ENCODE peak calls at places on chromosomes 1 and 21, in nine cellular contexts. I is upper lobe of left lung, H is suprapubic skin, J is H1, W is transverse colon, M is HepG2, Q is K562, K is A549, U is SK-N-SH. X is an unnamed sample.

GRCh38 chr1:6523566-6523965 is 30.7 kb downstream of the NOL9 start:
- DNase-seq in I (no peak), H (no peak), J (no peak), W (no peak), M (peak; percentile 65), Q (peak; percentile 75), K (peak; percentile 48), U (peak; percentile 77), X (no peak)

GRCh38 chr1:53087332-53088285 is 25.6 kb downstream of the PODN start:
- DNase-seq in I (no peak), H (no peak), J (no peak), W (no peak), M (peak; percentile 25), Q (peak; percentile 29), K (no peak), U (peak; percentile 21), X (no peak)

GRCh38 chr1:203593723-203594122 is 32.9 kb upstream of the ATP2B4 start:
- DNase-seq in I (peak; percentile 28), H (no peak), J (peak; percentile 63), W (peak; percentile 56), M (no peak), Q (peak; percentile 42), K (peak; percentile 46), U (no peak), X (no peak)

GRCh38 chr21:21457077-21457476 is 458.9 kb downstream of the NCAM2 start:
- DNase-seq in I (no peak), H (no peak), J (no peak), W (no peak), M (no peak), Q (no peak), K (no peak), U (no peak), X (no peak)

GRCh38 chr21:38264581-38264980 is 7.8 kb downstream of the KCNJ15 start:
- DNase-seq in I (no peak), H (no peak), J (no peak), W (no peak), M (no peak), Q (no peak), K (no peak), U (no peak), X (no peak)

GRCh38 chr1:61842863-61843514 is 100.7 kb downstream of the PATJ start:
- DNase-seq in I (no peak), H (no peak), J (no peak), W (no peak), M (no peak), Q (peak; percentile 11), K (peak; percentile 2), U (no peak), X (no peak)

GRCh38 chr1:22876359-22877111 is 96.1 kb downstream of the LACTBL1 start:
- DNase-seq in I (no peak), H (no peak), J (no peak), W (no peak), M (no peak), Q (no peak), K (no peak), U (no peak), X (peak; percentile 38)

GRCh38 chr1:203046984-203047630 is 20.8 kb downstream of the PPFIA4 start:
- DNase-seq in I (no peak), H (no peak), J (no peak), W (no peak), M (no peak), Q (peak; percentile 23), K (peak; percentile 33), U (no peak), X (no peak)

GRCh38 chr1:89489037-89489729 is 35.4 kb upstream of the LRRC8B start:
- DNase-seq in I (peak; percentile 40), H (no peak), J (no peak), W (no peak), M (no peak), Q (no peak), K (no peak), U (no peak), X (no peak)

GRCh38 chr1:151277249-151277648 is 4.8 kb upstream of the ZNF687 start:
- DNase-seq in I (no peak), H (no peak), J (no peak), W (no peak), M (no peak), Q (no peak), K (no peak), U (no peak), X (no peak)

GRCh38 chr1:239511865-239512264 is 125.5 kb downstream of the CHRM3 start:
- DNase-seq in I (no peak), H (no peak), J (no peak), W (no peak), M (no peak), Q (no peak), K (no peak), U (no peak), X (no peak)

GRCh38 chr1:12433323-12434053 is 184.5 kb downstream of the DHRS3 start:
- DNase-seq in I (no peak), H (no peak), J (peak; percentile 52), W (peak; percentile 36), M (peak; percentile 82), Q (peak; percentile 84), K (peak; percentile 77), U (peak; percentile 42), X (peak; percentile 74)

GRCh38 chr1:16413191-16413590 is 24.0 kb downstream of the SPATA21 start:
- DNase-seq in I (no peak), H (no peak), J (no peak), W (no peak), M (no peak), Q (no peak), K (no peak), U (no peak), X (no peak)

GRCh38 chr1:24384251-24385090 is 29.1 kb downstream of the STPG1 start:
- DNase-seq in I (peak; percentile 69), H (peak; percentile 73), J (peak; percentile 30), W (peak; percentile 35), M (no peak), Q (no peak), K (no peak), U (no peak), X (no peak)

GRCh38 chr1:173714441-173714758 is 381 bp upstream of the KLHL20 start:
- DNase-seq in I (no peak), H (no peak), J (no peak), W (no peak), M (no peak), Q (peak; percentile 41), K (no peak), U (peak; percentile 17), X (no peak)

GRCh38 chr1:214717323-214717722 is 114.3 kb downstream of the CENPF start:
- DNase-seq in I (no peak), H (no peak), J (no peak), W (no peak), M (no peak), Q (no peak), K (no peak), U (no peak), X (no peak)

GRCh38 chr1:24316659-24317058 is 2.5 kb upstream of the GRHL3 start:
- DNase-seq in I (no peak), H (no peak), J (no peak), W (no peak), M (no peak), Q (no peak), K (peak; percentile 31), U (no peak), X (no peak)

GRCh38 chr1:64822621-64823020 is 77.7 kb downstream of the RAVER2 start:
- DNase-seq in I (no peak), H (no peak), J (no peak), W (no peak), M (no peak), Q (no peak), K (no peak), U (no peak), X (no peak)

GRCh38 chr1:99268021-99268420 is 3.7 kb downstream of the PLPPR4 start:
- DNase-seq in I (no peak), H (no peak), J (no peak), W (no peak), M (no peak), Q (no peak), K (no peak), U (no peak), X (no peak)

GRCh38 chr1:212437179-212437798 is 4.6 kb downstream of the NENF start:
- DNase-seq in I (no peak), H (no peak), J (no peak), W (no peak), M (no peak), Q (peak; percentile 69), K (no peak), U (no peak), X (no peak)

GRCh38 chr1:239633432-239633831 is 247.1 kb downstream of the CHRM3 start:
- DNase-seq in I (no peak), H (no peak), J (no peak), W (no peak), M (no peak), Q (no peak), K (no peak), U (no peak), X (no peak)

GRCh38 chr1:24351918-24352637 is 32.9 kb downstream of the GRHL3 start:
- DNase-seq in I (no peak), H (no peak), J (no peak), W (no peak), M (no peak), Q (peak; percentile 25), K (peak; percentile 32), U (no peak), X (no peak)

GRCh38 chr1:44543064-44543815 is 131.0 kb downstream of the TMEM53 start:
- DNase-seq in I (no peak), H (no peak), J (peak; percentile 75), W (no peak), M (no peak), Q (no peak), K (no peak), U (peak; percentile 35), X (no peak)

GRCh38 chr1:27666791-27667254 is 5.2 kb downstream of the IFI6 start:
- DNase-seq in I (no peak), H (no peak), J (no peak), W (no peak), M (no peak), Q (peak; percentile 77), K (no peak), U (no peak), X (no peak)
- H3K4me1 ChIP-seq in I (peaks cover 36% of the 10 kb centered on the region), H (peaks cover 39% of the 10 kb centered on the region), J (no peaks in the 10 kb centered on the region), W (peaks cover 7% of the 10 kb centered on the region), M (peaks cover 36% of the 10 kb centered on the region), Q (peaks cover 29% of the 10 kb centered on the region), K (peaks cover 14% of the 10 kb centered on the region), U (peaks cover 15% of the 10 kb centered on the region), X (peaks cover 6% of the 10 kb centered on the region)

GRCh38 chr1:206578115-206578935 is 33.9 kb downstream of the EIF2D start:
- DNase-seq in I (no peak), H (no peak), J (no peak), W (no peak), M (no peak), Q (no peak), K (no peak), U (no peak), X (no peak)
- TF ChIP-seq CTCF in I (no peak), H (no peak), J (no peak), W (no peak), M (no peak), Q (no peak), K (no peak), U (no peak), X (no peak)

GRCh38 chr1:110687244-110687643 is 12.5 kb upstream of the KCNA3 start:
- DNase-seq in I (no peak), H (no peak), J (no peak), W (no peak), M (no peak), Q (no peak), K (no peak), U (no peak), X (no peak)
- TF ChIP-seq EP300 in I (no peak), H (no peak), J (no peak), W (no peak), M (no peak), Q (no peak), K (no peak), U (no peak), X (no peak)

GRCh38 chr1:207885129-207886032 is 25.5 kb downstream of the CD34 start:
- DNase-seq in I (peak; percentile 90), H (peak; percentile 95), J (peak; percentile 70), W (peak; percentile 88), M (peak; percentile 70), Q (peak; percentile 92), K (peak; percentile 81), U (peak; percentile 82), X (peak; percentile 84)
- H3K4me1 ChIP-seq in I (peaks cover 40% of the 10 kb centered on the region), H (peaks cover 47% of the 10 kb centered on the region), J (no peaks in the 10 kb centered on the region), W (peaks cover 21% of the 10 kb centered on the region), M (peaks cover 13% of the 10 kb centered on the region), Q (peaks cover 21% of the 10 kb centered on the region), K (peaks cover 7% of the 10 kb centered on the region), U (peaks cover 14% of the 10 kb centered on the region), X (peaks cover 6% of the 10 kb centered on the region)